ENCODE peak calls at places on chromosomes 13 and 19, in four cellular contexts. F is foreskin fibroblast, G is RCC 7860, I is Daoy. N is an unnamed sample.
A peak's percentile ranks its signal among the peaks of the same experiment; 100 is the strongest.

GRCh38 chr19:38229585-38230073 is 5.6 kb upstream of the DPF1 start:
- DNase-seq in G (no peak), I (peak; percentile 95), F (peak; percentile 97), N (peak; percentile 94)

GRCh38 chr13:28658796-28659610 is at the start of gene POMP:
- DNase-seq in G (peak; percentile 52), F (peak; percentile 97), I (peak; percentile 95), N (peak; percentile 95)

GRCh38 chr13:58869566-58869965 is 1238.0 kb downstream of the PCDH17 start:
- DNase-seq in I (no peak), G (no peak), F (no peak), N (no peak)

GRCh38 chr13:62829476-62829875 is 1413.8 kb upstream of the PCDH20 start:
- DNase-seq in G (no peak), I (no peak), F (no peak), N (no peak)

GRCh38 chr13:79593121-79593520 is 112.2 kb downstream of the NDFIP2 start:
- DNase-seq in G (no peak), F (no peak), I (no peak), N (no peak)

GRCh38 chr19:18915639-18916038 is 3.5 kb downstream of the COPE start:
- DNase-seq in I (peak; percentile 52), G (no peak), F (peak; percentile 78), N (peak; percentile 73)

GRCh38 chr19:51124729-51125128 is at the start of gene SIGLEC9:
- DNase-seq in I (no peak), F (no peak), G (no peak), N (no peak)

GRCh38 chr13:98576215-98576945 is 527 bp downstream of the STK24 start:
- DNase-seq in G (no peak), F (peak; percentile 59), I (peak; percentile 34), N (peak; percentile 37)

GRCh38 chr13:63517376-63517775 is 2101.7 kb upstream of the PCDH20 start:
- DNase-seq in F (peak; percentile 88), I (no peak), G (no peak), N (no peak)